ENCODE peak calls at places on chromosomes 1 and 21, in ten cellular contexts. X is A549, S is IMR-90, Y is K562, J is PC-3, C is DND-41, U is OCI-LY7, G is neural progenitor cell, O is osteoblast, F is PC-9. W is an unnamed sample.

GRCh38 chr1:26602378-26602959 is 72.9 kb downstream of the RPS6KA1 start:
- DNase-seq in X (peak), S (peak), Y (peak), J (peak), C (peak), U (peak), G (peak), O (peak), F (peak), W (peak)

GRCh38 chr1:3775498-3776230 is 3.1 kb downstream of the SMIM1 start:
- DNase-seq in X (peak), S (peak), Y (peak), J (peak), C (peak), U (peak), G (peak), O (peak), F (no peak), W (peak)

GRCh38 chr1:44608141-44608540 is 66.1 kb downstream of the TMEM53 start:
- DNase-seq in X (peak), S (no peak), Y (peak), J (peak), C (no peak), U (peak), G (no peak), O (no peak), F (no peak), W (no peak)

GRCh38 chr1:193473932-193474331 is 287.5 kb upstream of the B3GALT2 start:
- DNase-seq in X (no peak), S (no peak), Y (no peak), J (no peak), C (no peak), U (peak), G (no peak), O (no peak), F (no peak), W (no peak)

GRCh38 chr1:200302893-200303250 is 107.0 kb downstream of the ZNF281 start:
- DNase-seq in X (peak), S (no peak), Y (no peak), J (peak), C (no peak), U (no peak), G (peak), O (no peak), F (no peak), W (peak)

GRCh38 chr1:231093158-231093922 is 53.3 kb upstream of the FAM89A start:
- DNase-seq in X (peak), S (no peak), Y (no peak), J (no peak), C (no peak), U (no peak), G (peak), O (no peak), F (no peak), W (no peak)

GRCh38 chr1:35451125-35451528 is 106.1 kb downstream of the KIAA0319L start:
- DNase-seq in X (peak), S (peak), Y (peak), J (peak), C (peak), U (peak), G (peak), O (peak), F (peak), W (peak)

GRCh38 chr1:116814935-116815334 is 60.7 kb downstream of the CD2 start:
- DNase-seq in X (no peak), S (no peak), Y (no peak), J (no peak), C (no peak), U (no peak), G (no peak), O (no peak), F (no peak), W (no peak)

GRCh38 chr1:62621907-62622306 is 24.6 kb downstream of the ANGPTL3 start:
- DNase-seq in X (peak), S (peak), Y (peak), J (peak), C (no peak), U (no peak), G (no peak), O (peak), F (peak), W (peak)

GRCh38 chr1:24966724-24967346 is 36.8 kb upstream of the RUNX3 start:
- DNase-seq in X (peak), S (peak), Y (peak), J (peak), C (no peak), U (no peak), G (no peak), O (peak), F (no peak), W (peak)

GRCh38 chr1:1788646-1789431 is 10.6 kb upstream of the NADK start:
- DNase-seq in X (peak), S (peak), Y (peak), J (peak), C (no peak), U (peak), G (peak), O (peak), F (peak), W (peak)

GRCh38 chr1:184971522-184972265 is 2.6 kb downstream of the NIBAN1 start:
- DNase-seq in X (no peak), S (no peak), Y (no peak), J (no peak), C (no peak), U (no peak), G (no peak), O (peak), F (no peak), W (no peak)

GRCh38 chr1:230002164-230002803 is 64.8 kb upstream of the GALNT2 start:
- DNase-seq in X (no peak), S (no peak), Y (no peak), J (no peak), C (no peak), U (no peak), G (peak), O (no peak), F (no peak), W (no peak)

GRCh38 chr1:89760496-89760895 is 60.3 kb upstream of the LRRC8D start:
- DNase-seq in X (no peak), S (no peak), Y (no peak), J (no peak), C (no peak), U (no peak), G (no peak), O (no peak), F (no peak), W (no peak)

GRCh38 chr1:169236143-169236542 is 129.7 kb downstream of the ATP1B1 start:
- DNase-seq in X (no peak), S (peak), Y (no peak), J (no peak), C (no peak), U (no peak), G (no peak), O (no peak), F (no peak), W (no peak)

GRCh38 chr21:28793043-28793442 is 199.6 kb downstream of the LTN1 start:
- DNase-seq in X (peak), S (peak), Y (no peak), J (peak), C (no peak), U (peak), G (peak), O (no peak), F (no peak), W (peak)

GRCh38 chr1:96473791-96474452 is 247.7 kb upstream of the PTBP2 start:
- DNase-seq in X (no peak), S (peak), Y (no peak), J (peak), C (no peak), U (no peak), G (peak), O (peak), F (peak), W (no peak)

GRCh38 chr21:33663241-33663640 is 20.9 kb downstream of the ITSN1 start:
- DNase-seq in X (no peak), S (no peak), Y (no peak), J (no peak), C (no peak), U (no peak), G (no peak), O (no peak), F (no peak), W (no peak)

GRCh38 chr1:19606817-19607706 is 37.0 kb upstream of the NBL1 start:
- DNase-seq in X (no peak), S (peak), Y (no peak), J (no peak), C (peak), U (no peak), G (no peak), O (peak), F (no peak), W (no peak)

DNA sequence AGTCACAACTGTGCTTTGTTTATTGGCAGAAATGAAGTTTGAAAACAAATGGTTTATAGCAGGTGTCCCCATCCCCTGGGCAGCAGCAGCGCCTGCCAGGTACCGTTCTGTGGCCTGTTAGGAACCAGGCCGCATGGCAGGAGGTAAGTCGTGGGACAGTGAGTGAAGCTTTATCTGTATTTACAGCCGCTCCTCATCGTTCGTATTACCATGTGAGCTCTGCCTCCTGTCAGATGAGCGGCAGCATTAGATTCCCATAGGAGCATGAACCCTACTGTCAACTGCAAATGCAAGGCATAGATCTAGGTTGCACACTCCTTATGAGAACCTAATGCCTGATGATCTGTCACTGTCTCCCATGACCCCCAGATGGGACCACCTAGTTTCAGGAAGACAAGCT is 63.4 kb upstream of the SOD1 start:
- DNase-seq in X (no peak), S (no peak), Y (no peak), J (no peak), C (no peak), U (no peak), G (no peak), O (no peak), F (no peak), W (no peak)
- H3K4me2 ChIP-seq in X (no peak), S (no peak), Y (no peak), J (no peak), C (no peak), U (no peak), G (no peak), O (no peak), F (no peak), W (no peak)

GRCh38 chr1:32179443-32180185 is at the start of gene TXLNA:
- DNase-seq in X (peak), S (peak), Y (peak), J (peak), C (peak), U (peak), G (peak), O (peak), F (peak), W (peak)
- TF ChIP-seq CTCF in X (no peak), S (no peak), Y (no peak), J (no peak), C (no peak), U (no peak), G (peak), O (no peak), F (no peak), W (no peak)

GRCh38 chr1:56580771-56581170 is 1.4 kb upstream of the PLPP3 start:
- DNase-seq in X (no peak), S (no peak), Y (no peak), J (no peak), C (no peak), U (no peak), G (no peak), O (no peak), F (no peak), W (no peak)
- H3K4me2 ChIP-seq in X (no peak), S (no peak), Y (no peak), J (no peak), C (no peak), U (no peak), G (no peak), O (no peak), F (no peak), W (peak)

DNA sequence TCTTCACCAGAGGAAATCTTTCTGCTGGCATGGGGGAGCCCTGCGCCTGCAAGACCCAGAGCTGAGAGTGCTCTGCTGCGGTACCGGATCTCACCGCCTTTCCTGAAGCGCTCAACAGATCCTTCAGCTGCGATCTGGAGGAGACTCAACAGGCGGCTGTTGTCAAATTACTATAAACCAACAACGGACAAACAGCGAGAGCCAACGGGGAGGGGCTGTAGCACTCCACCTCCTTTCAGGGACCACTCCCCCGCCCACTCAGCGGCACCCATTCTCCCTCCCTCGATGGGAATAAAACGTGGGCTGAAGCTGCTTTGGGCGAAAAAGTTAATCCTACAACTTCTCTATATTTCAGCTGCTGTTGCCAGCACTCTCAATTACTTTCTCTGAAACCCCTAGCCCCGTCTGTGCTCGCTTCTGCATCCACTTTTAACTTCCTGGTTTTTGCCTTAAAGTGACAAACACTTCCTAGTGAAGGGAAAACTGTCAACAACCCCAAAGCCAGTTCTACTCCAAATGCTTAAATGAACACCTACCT is at the start of gene FMO5:
- DNase-seq in X (peak), S (peak), Y (peak), J (peak), C (peak), U (peak), G (peak), O (peak), F (peak), W (peak)
- TF ChIP-seq CTCF in X (no peak), S (peak), Y (peak), J (peak), C (peak), U (peak), G (no peak), O (no peak), F (no peak), W (peak)